ENCODE peak calls at places on chromosomes 4 and X, in nine cellular contexts. I is IMR-90, B is kidney, P is epithelial cell of esophagus, A is HL-60, D is WTC11, G is MCF 10A, H is suprapubic skin, V is left ventricle myocardium inferior. F is an unnamed sample.

GRCh38 chrX:138858438-138858837 is 146.9 kb upstream of the FGF13 start:
- DNase-seq in D (no peak), V (no peak), P (peak), B (no peak), I (peak), H (no peak), G (peak), A (no peak), F (no peak)

GRCh38 chr4:20403846-20404245 is 152.1 kb downstream of the SLIT2 start:
- DNase-seq in B (no peak), V (no peak), P (no peak), D (no peak), G (no peak), H (no peak), I (no peak), A (no peak), F (no peak)

GRCh38 chr4:119729815-119730643 is 101.4 kb upstream of the PDE5A start:
- DNase-seq in H (no peak), V (no peak), G (peak), B (peak), I (peak), D (no peak), A (no peak), P (peak), F (no peak)

GRCh38 chrX:19721726-19722370 is 165.6 kb downstream of the SH3KBP1 start:
- DNase-seq in I (no peak), V (peak), P (no peak), D (no peak), H (no peak), B (no peak), G (no peak), A (no peak), F (no peak)

GRCh38 chr4:77582151-77582550 is 23.5 kb upstream of the CXCL13 start:
- DNase-seq in I (no peak), P (peak), A (no peak), G (peak), B (no peak), V (no peak), H (no peak), D (no peak), F (no peak)

GRCh38 chrX:2647627-2648026 is 43.5 kb upstream of the CD99 start:
- DNase-seq in H (no peak), P (no peak), I (no peak), G (no peak), A (no peak), D (no peak), V (no peak), B (no peak), F (no peak)

GRCh38 chrX:148771440-148771839 is 271.0 kb downstream of the AFF2 start:
- DNase-seq in B (no peak), D (no peak), G (peak), P (no peak), H (no peak), A (no peak), I (no peak), V (no peak), F (no peak)

GRCh38 chrX:150486011-150486410 is 82.4 kb upstream of the MTM1 start:
- DNase-seq in V (peak), D (peak), B (no peak), I (peak), P (peak), G (peak), H (no peak), A (no peak), F (no peak)

GRCh38 chr4:120977435-120977997 is 55.0 kb upstream of the PRDM5 start:
- DNase-seq in H (no peak), A (peak), G (peak), I (peak), D (peak), V (no peak), B (no peak), P (peak), F (no peak)
- TF ChIP-seq CTCF in H (no peak), A (peak), G (peak), I (peak), D (peak), V (peak), B (peak), P (peak), F (peak)

GRCh38 chrX:41621236-41621651 is 67.5 kb upstream of the GPR34 start:
- DNase-seq in A (no peak), P (peak), I (peak), B (no peak), H (no peak), D (peak), V (no peak), G (no peak), F (no peak)
- TF ChIP-seq CTCF in A (no peak), P (no peak), I (no peak), B (no peak), H (no peak), D (no peak), V (no peak), G (no peak), F (no peak)

DNA sequence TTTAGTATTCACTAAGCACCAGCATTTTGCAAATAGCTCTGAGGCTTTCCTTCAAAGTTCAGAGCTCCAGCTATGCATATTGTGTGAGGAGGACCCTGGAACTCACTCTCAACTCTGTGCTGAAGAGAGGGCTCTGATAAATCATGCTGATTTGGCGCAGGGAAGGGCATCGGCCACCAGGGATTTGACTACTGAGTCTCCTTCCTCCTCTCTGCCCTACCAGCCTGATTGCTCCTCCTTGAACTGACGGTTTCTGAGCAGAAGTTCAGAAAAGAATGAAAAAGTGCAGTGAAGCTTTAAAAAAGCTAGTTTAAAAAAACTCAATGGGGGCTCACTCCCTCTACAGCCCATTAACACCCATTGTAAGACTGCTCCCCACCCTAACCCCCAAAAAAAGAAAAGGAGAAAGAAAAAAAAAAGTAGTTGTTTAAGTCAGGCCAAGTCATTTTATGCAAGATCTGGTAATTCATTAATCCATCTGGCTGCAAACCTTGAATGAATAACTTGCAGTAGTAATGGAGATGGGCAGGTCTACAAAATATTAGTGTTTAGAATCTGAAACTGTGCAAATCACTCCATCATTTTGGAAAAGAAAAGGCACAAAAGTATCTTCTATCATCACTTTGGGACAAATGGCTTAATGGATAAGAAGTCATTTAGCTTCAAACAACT is 13.3 kb downstream of the PPARGC1A start:
- DNase-seq in I (no peak), H (no peak), G (no peak), P (no peak), D (no peak), V (no peak), A (no peak), B (no peak), F (no peak)
- TF ChIP-seq CTCF in I (no peak), H (no peak), G (no peak), P (no peak), D (no peak), V (no peak), A (no peak), B (no peak), F (no peak)

GRCh38 chr4:165016971-165017370 is 14.8 kb upstream of the TRIM60 start:
- DNase-seq in P (peak), V (no peak), H (no peak), I (no peak), B (no peak), G (peak), D (peak), A (no peak), F (no peak)
- TF ChIP-seq CTCF in P (no peak), V (no peak), H (no peak), I (peak), B (no peak), G (no peak), D (peak), A (no peak), F (no peak)

GRCh38 chr4:41802590-41802989 is 54.1 kb upstream of the PHOX2B start:
- DNase-seq in H (no peak), B (no peak), G (no peak), D (no peak), A (no peak), V (no peak), P (no peak), I (no peak), F (no peak)

GRCh38 chr4:41806807-41807206 is 58.3 kb upstream of the PHOX2B start:
- DNase-seq in D (no peak), I (no peak), G (no peak), V (no peak), A (no peak), P (no peak), H (no peak), B (no peak), F (no peak)
- TF ChIP-seq CTCF in D (no peak), I (no peak), G (no peak), V (no peak), A (no peak), P (no peak), H (no peak), B (no peak), F (no peak)

DNA sequence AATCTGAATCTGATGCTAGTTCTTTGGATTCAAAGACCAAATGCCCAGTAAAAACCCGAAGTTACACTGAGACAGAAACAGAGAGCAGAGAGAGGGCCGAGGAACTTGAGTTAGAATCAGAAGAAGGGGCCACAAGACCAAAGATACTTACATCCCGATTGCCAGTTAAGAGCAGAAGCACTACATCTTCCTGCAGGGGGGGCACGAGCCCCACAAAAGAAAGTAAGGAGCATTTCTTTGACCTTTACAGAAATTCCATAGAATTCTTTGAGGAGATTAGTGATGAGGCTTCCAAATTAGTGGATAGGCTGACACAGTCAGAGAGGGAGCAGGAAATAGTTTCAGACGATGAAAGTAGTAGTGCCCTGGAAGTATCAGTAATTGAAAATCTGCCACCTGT is 309.3 kb downstream of the ANK2 start:
- DNase-seq in G (no peak), I (no peak), H (no peak), V (no peak), P (no peak), A (no peak), D (no peak), B (no peak), F (no peak)
- TF ChIP-seq CTCF in G (no peak), I (peak), H (no peak), V (no peak), P (no peak), A (no peak), D (no peak), B (no peak), F (no peak)

F was measured in D721Med.